ENCODE peak calls at places on chromosomes 11 and 22, in six cellular contexts. C is A549, O is GM12878, F is SK-N-SH, N is K562, M is HepG2. I is an unnamed sample.

GRCh38 chr11:120750647-120751419 is 239.3 kb downstream of the GRIK4 start:
- DNase-seq in C (no peak), O (no peak), F (no peak), N (no peak), M (no peak), I (no peak)

GRCh38 chr11:2097356-2097997 is 41.7 kb downstream of the IGF2 start:
- DNase-seq in C (no peak), O (no peak), F (no peak), N (no peak), M (peak), I (peak)

GRCh38 chr22:45977551-45978274 is 751 bp upstream of the WNT7B start:
- DNase-seq in C (peak), O (no peak), F (peak), N (no peak), M (no peak), I (peak)

GRCh38 chr11:47768090-47768620 is 1.0 kb upstream of the FNBP4 start:
- DNase-seq in C (peak), O (no peak), F (peak), N (peak), M (no peak), I (peak)

GRCh38 chr11:16226245-16226644 is 130.1 kb downstream of the SOX6 start:
- DNase-seq in C (peak), O (no peak), F (peak), N (peak), M (peak), I (peak)

GRCh38 chr11:444397-445144 is 2.8 kb upstream of the ANO9 start:
- DNase-seq in C (no peak), O (no peak), F (no peak), N (peak), M (no peak), I (peak)

GRCh38 chr11:6578134-6578533 is 25.3 kb downstream of the RRP8 start:
- DNase-seq in C (no peak), O (no peak), F (no peak), N (no peak), M (no peak), I (no peak)

GRCh38 chr11:68942751-68943271 is 38.0 kb downstream of the MRGPRD start:
- DNase-seq in C (no peak), O (no peak), F (no peak), N (no peak), M (no peak), I (no peak)

GRCh38 chr11:76597533-76598425 is 72.8 kb downstream of the LRRC32 start:
- DNase-seq in C (no peak), O (no peak), F (peak), N (no peak), M (no peak), I (no peak)

GRCh38 chr11:76600124-76600655 is 70.4 kb downstream of the LRRC32 start:
- DNase-seq in C (no peak), O (no peak), F (no peak), N (no peak), M (no peak), I (no peak)

GRCh38 chr11:76598426-76598839 is 72.1 kb downstream of the LRRC32 start:
- DNase-seq in C (peak), O (peak), F (peak), N (peak), M (peak), I (peak)

GRCh38 chr11:76601272-76601671 is 69.3 kb downstream of the LRRC32 start:
- DNase-seq in C (no peak), O (no peak), F (no peak), N (no peak), M (no peak), I (no peak)

GRCh38 chr11:76599041-76600013 is 71.2 kb downstream of the LRRC32 start:
- DNase-seq in C (no peak), O (no peak), F (peak), N (no peak), M (no peak), I (peak)
- TF ChIP-seq SMC3 in C (no peak), O (no peak), F (no peak), N (no peak), M (no peak), I (no peak)

GRCh38 chr22:25942989-25943411 is 201.0 kb downstream of the MYO18B start:
- DNase-seq in C (peak), O (no peak), F (peak), N (no peak), M (no peak), I (no peak)
- TF ChIP-seq SMC3 in C (no peak), O (no peak), F (no peak), N (no peak), M (no peak), I (no peak)

DNA sequence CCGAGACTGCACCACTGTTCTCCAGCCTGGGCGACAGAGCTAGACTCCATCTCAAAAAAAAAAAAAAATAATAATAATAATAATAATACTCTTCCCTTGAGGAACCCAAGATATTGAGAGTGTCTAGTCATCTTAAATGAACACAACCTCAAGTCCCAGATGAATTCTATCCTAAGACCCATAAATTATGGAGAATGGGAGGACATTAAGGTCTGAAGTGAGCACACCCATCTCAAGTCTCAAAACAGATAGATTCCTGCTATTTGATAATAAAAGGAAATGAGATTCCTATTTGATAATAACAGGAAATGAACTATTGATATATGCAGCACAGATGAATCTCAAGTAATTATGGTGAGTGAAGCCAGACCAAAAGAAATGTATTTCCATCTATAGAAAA is 51.5 kb downstream of the MAPK1 start:
- DNase-seq in C (no peak), O (no peak), F (no peak), N (no peak), M (no peak), I (no peak)
- TF ChIP-seq SMC3 in C (no peak), O (no peak), F (no peak), N (no peak), M (no peak), I (no peak)

DNA sequence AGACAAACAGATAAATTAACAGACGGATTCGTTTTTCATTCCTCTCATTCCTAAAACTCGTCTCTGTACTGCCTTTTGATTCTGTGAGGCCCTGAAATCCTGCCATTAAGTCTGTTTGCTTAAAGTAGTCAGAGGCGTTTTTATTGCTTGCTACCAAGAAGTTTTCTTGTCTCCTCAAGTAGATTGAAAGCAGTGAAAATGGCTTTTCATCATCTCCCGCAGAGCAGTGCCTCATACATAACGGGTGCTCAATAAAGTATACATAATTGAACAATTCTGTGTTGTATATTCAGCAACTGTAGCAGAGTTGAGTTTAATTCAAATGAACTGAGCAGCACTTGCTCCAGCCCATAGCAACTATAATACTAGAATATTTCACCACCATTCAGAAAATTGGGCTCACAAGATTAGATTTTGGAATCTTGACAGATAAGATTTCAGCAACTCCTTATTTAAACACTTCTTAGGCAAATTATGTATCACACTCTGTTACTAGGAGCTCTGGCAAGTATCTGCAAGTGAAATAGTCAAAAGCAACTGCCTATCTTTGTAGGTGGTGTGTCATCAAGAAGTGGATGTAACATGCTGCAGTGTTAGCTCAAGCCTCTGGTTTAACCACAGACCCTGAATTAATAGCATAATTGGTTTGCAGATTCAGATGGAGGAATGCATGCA is 20.0 kb downstream of the FIBIN start:
- DNase-seq in C (no peak), O (no peak), F (no peak), N (no peak), M (no peak), I (peak)
- TF ChIP-seq SMC3 in C (no peak), O (no peak), F (no peak), N (no peak), M (no peak), I (no peak)

GRCh38 chr11:32508780-32509179 is 73.4 kb upstream of the WT1 start:
- DNase-seq in C (no peak), O (no peak), F (no peak), N (peak), M (no peak), I (no peak)

GRCh38 chr11:32510039-32510438 is 73.6 kb upstream of the EIF3M start:
- DNase-seq in C (no peak), O (no peak), F (no peak), N (peak), M (no peak), I (no peak)

GRCh38 chr11:32511926-32512325 is 71.7 kb upstream of the EIF3M start:
- DNase-seq in C (no peak), O (no peak), F (no peak), N (no peak), M (no peak), I (no peak)
- TF ChIP-seq SMC3 in C (no peak), O (no peak), F (no peak), N (no peak), M (no peak), I (no peak)

GRCh38 chr11:94694309-94695060 is 73.7 kb upstream of the AMOTL1 start:
- DNase-seq in C (no peak), O (no peak), F (no peak), N (no peak), M (no peak), I (no peak)
- TF ChIP-seq SMC3 in C (no peak), O (no peak), F (no peak), N (no peak), M (no peak), I (no peak)

GRCh38 chr22:17085277-17086091 is 684 bp downstream of the IL17RA start:
- DNase-seq in C (no peak), O (no peak), F (no peak), N (no peak), M (no peak), I (no peak)
- TF ChIP-seq SMC3 in C (no peak), O (no peak), F (no peak), N (no peak), M (no peak), I (no peak)